ENCODE peak calls at places on chromosome 13, in seven cellular contexts. One of them, this sample, is unnamed.
A peak's percentile ranks its signal among the peaks of the same experiment; 100 is the strongest.

GRCh38 chr13:58463841-58464240 is 832.3 kb downstream of the PCDH17 start:
- DNase-seq in astrocyte of the spinal cord: no peak
- DNase-seq in heart right ventricle: no peak
- DNase-seq in stimulated activated CD8-positive, alpha-beta memory T cell treated with anti-CD3 and anti-CD28 coated beads, Interleukin-7, amount 100 ng/mL, for 1 hour: no peak
- DNase-seq in B cell: no peak
- DNase-seq in stimulated activated naive CD4-positive, alpha-beta T cell treated with Interleukin-2 at 50 U/mL for 16 hours: no peak
- DNase-seq in NCI-H2081 treated with DMSO at 0.1 percent for 48 hours: no peak
- DNase-seq in this sample: no peak

GRCh38 chr13:29847501-29847983 is 2.9 kb downstream of the UBL3 start:
- DNase-seq in astrocyte of the spinal cord: peak; percentile 65
- DNase-seq in heart right ventricle: peak; percentile 9
- DNase-seq in stimulated activated naive CD4-positive, alpha-beta T cell treated with Interleukin-2 at 50 U/mL for 16 hours: no peak
- DNase-seq in stimulated activated CD8-positive, alpha-beta memory T cell treated with anti-CD3 and anti-CD28 coated beads, Interleukin-7, amount 100 ng/mL, for 1 hour: no peak
- DNase-seq in B cell: no peak
- DNase-seq in NCI-H2081 treated with DMSO at 0.1 percent for 48 hours: no peak
- DNase-seq in this sample: no peak

GRCh38 chr13:40974460-40975407 is 44.4 kb downstream of the ELF1 start:
- DNase-seq in stimulated activated CD8-positive, alpha-beta memory T cell treated with anti-CD3 and anti-CD28 coated beads, Interleukin-7, amount 100 ng/mL, for 1 hour: no peak
- DNase-seq in astrocyte of the spinal cord: peak; percentile 30
- DNase-seq in stimulated activated naive CD4-positive, alpha-beta T cell treated with Interleukin-2 at 50 U/mL for 16 hours: no peak
- DNase-seq in NCI-H2081 treated with DMSO at 0.1 percent for 48 hours: no peak
- DNase-seq in heart right ventricle: no peak
- DNase-seq in B cell: peak; percentile 60
- DNase-seq in this sample: peak; percentile 78

GRCh38 chr13:83088858-83089257 is 793.4 kb downstream of the SLITRK1 start:
- DNase-seq in heart right ventricle: no peak
- DNase-seq in NCI-H2081 treated with DMSO at 0.1 percent for 48 hours: no peak
- DNase-seq in stimulated activated naive CD4-positive, alpha-beta T cell treated with Interleukin-2 at 50 U/mL for 16 hours: no peak
- DNase-seq in B cell: no peak
- DNase-seq in astrocyte of the spinal cord: no peak
- DNase-seq in stimulated activated CD8-positive, alpha-beta memory T cell treated with anti-CD3 and anti-CD28 coated beads, Interleukin-7, amount 100 ng/mL, for 1 hour: no peak
- DNase-seq in this sample: no peak

GRCh38 chr13:111482806-111483620 is 162.6 kb downstream of the TEX29 start:
- DNase-seq in stimulated activated naive CD4-positive, alpha-beta T cell treated with Interleukin-2 at 50 U/mL for 16 hours: no peak
- DNase-seq in B cell: no peak
- DNase-seq in heart right ventricle: no peak
- DNase-seq in stimulated activated CD8-positive, alpha-beta memory T cell treated with anti-CD3 and anti-CD28 coated beads, Interleukin-7, amount 100 ng/mL, for 1 hour: no peak
- DNase-seq in NCI-H2081 treated with DMSO at 0.1 percent for 48 hours: no peak
- DNase-seq in astrocyte of the spinal cord: no peak
- DNase-seq in this sample: no peak

GRCh38 chr13:45809810-45810394 is 41.7 kb downstream of the SIAH3 start:
- DNase-seq in B cell: no peak
- DNase-seq in stimulated activated CD8-positive, alpha-beta memory T cell treated with anti-CD3 and anti-CD28 coated beads, Interleukin-7, amount 100 ng/mL, for 1 hour: no peak
- DNase-seq in NCI-H2081 treated with DMSO at 0.1 percent for 48 hours: no peak
- DNase-seq in heart right ventricle: no peak
- DNase-seq in astrocyte of the spinal cord: no peak
- DNase-seq in stimulated activated naive CD4-positive, alpha-beta T cell treated with Interleukin-2 at 50 U/mL for 16 hours: no peak
- DNase-seq in this sample: no peak

GRCh38 chr13:110869805-110870706 is 44.8 kb downstream of the ANKRD10 start:
- DNase-seq in stimulated activated naive CD4-positive, alpha-beta T cell treated with Interleukin-2 at 50 U/mL for 16 hours: peak; percentile 12
- DNase-seq in NCI-H2081 treated with DMSO at 0.1 percent for 48 hours: no peak
- DNase-seq in heart right ventricle: peak; percentile 92
- DNase-seq in stimulated activated CD8-positive, alpha-beta memory T cell treated with anti-CD3 and anti-CD28 coated beads, Interleukin-7, amount 100 ng/mL, for 1 hour: no peak
- DNase-seq in astrocyte of the spinal cord: peak; percentile 100
- DNase-seq in B cell: no peak
- DNase-seq in this sample: no peak

GRCh38 chr13:91664036-91664435 is 265.6 kb downstream of the GPC5 start:
- DNase-seq in B cell: no peak
- DNase-seq in NCI-H2081 treated with DMSO at 0.1 percent for 48 hours: no peak
- DNase-seq in heart right ventricle: no peak
- DNase-seq in astrocyte of the spinal cord: no peak
- DNase-seq in stimulated activated CD8-positive, alpha-beta memory T cell treated with anti-CD3 and anti-CD28 coated beads, Interleukin-7, amount 100 ng/mL, for 1 hour: no peak
- DNase-seq in stimulated activated naive CD4-positive, alpha-beta T cell treated with Interleukin-2 at 50 U/mL for 16 hours: no peak
- DNase-seq in this sample: no peak

GRCh38 chr13:66809496-66809895 is 420.6 kb downstream of the PCDH9 start:
- DNase-seq in stimulated activated naive CD4-positive, alpha-beta T cell treated with Interleukin-2 at 50 U/mL for 16 hours: no peak
- DNase-seq in astrocyte of the spinal cord: no peak
- DNase-seq in stimulated activated CD8-positive, alpha-beta memory T cell treated with anti-CD3 and anti-CD28 coated beads, Interleukin-7, amount 100 ng/mL, for 1 hour: no peak
- DNase-seq in B cell: no peak
- DNase-seq in NCI-H2081 treated with DMSO at 0.1 percent for 48 hours: no peak
- DNase-seq in heart right ventricle: no peak
- DNase-seq in this sample: no peak

GRCh38 chr13:40585911-40586471 is 80.5 kb downstream of the FOXO1 start:
- DNase-seq in NCI-H2081 treated with DMSO at 0.1 percent for 48 hours: no peak
- DNase-seq in astrocyte of the spinal cord: no peak
- DNase-seq in B cell: no peak
- DNase-seq in heart right ventricle: no peak
- DNase-seq in stimulated activated naive CD4-positive, alpha-beta T cell treated with Interleukin-2 at 50 U/mL for 16 hours: no peak
- DNase-seq in stimulated activated CD8-positive, alpha-beta memory T cell treated with anti-CD3 and anti-CD28 coated beads, Interleukin-7, amount 100 ng/mL, for 1 hour: no peak
- DNase-seq in this sample: no peak

This sample was measured in OCI-LY7.